ENCODE peak calls at places on chromosomes 1 and 21, in five cellular contexts. E, J, V, A and R are unnamed samples.

GRCh38 chr1:83905315-83905907 is 93.5 kb downstream of the TTLL7 start:
- DNase-seq in E (peak; percentile 18), J (no peak), V (peak; percentile 50), A (no peak), R (peak; percentile 30)

GRCh38 chr1:42439940-42440339 is 15.9 kb downstream of the ZMYND12 start:
- DNase-seq in E (no peak), J (no peak), V (peak; percentile 74), A (no peak), R (no peak)

GRCh38 chr21:41993744-41994143 is 16.4 kb downstream of the ZBTB21 start:
- DNase-seq in E (no peak), J (no peak), V (peak; percentile 86), A (no peak), R (no peak)

GRCh38 chr1:9196129-9197040 is 38.2 kb upstream of the H6PD start:
- DNase-seq in E (peak; percentile 78), J (peak; percentile 74), V (peak; percentile 87), A (peak; percentile 81), R (peak; percentile 90)

GRCh38 chr1:206945779-206946178 is 487 bp downstream of the PIGR start:
- DNase-seq in E (no peak), J (no peak), V (no peak), A (no peak), R (no peak)

GRCh38 chr1:2255420-2256369 is 27.6 kb downstream of the SKI start:
- DNase-seq in E (no peak), J (no peak), V (peak; percentile 57), A (no peak), R (peak; percentile 80)

GRCh38 chr1:13808729-13809131 is 108.7 kb downstream of the PRDM2 start:
- DNase-seq in E (no peak), J (no peak), V (peak; percentile 51), A (peak; percentile 68), R (peak; percentile 71)

GRCh38 chr1:177783052-177783451 is 186.8 kb downstream of the SEC16B start:
- DNase-seq in E (no peak), J (no peak), V (no peak), A (no peak), R (no peak)

GRCh38 chr1:226403522-226404034 is 4.3 kb downstream of the PARP1 start:
- DNase-seq in E (no peak), J (no peak), V (no peak), A (no peak), R (peak; percentile 57)
- TF ChIP-seq CTCF in E (no peak), J (no peak), V (peak; percentile 46), A (no peak), R (peak; percentile 25)

GRCh38 chr1:198492872-198493271 is 47.6 kb downstream of the ATP6V1G3 start:
- DNase-seq in E (no peak), J (no peak), V (peak; percentile 83), A (no peak), R (no peak)
- H3K4me3 ChIP-seq in E (no peak overlapping the region), J (no peak overlapping the region), V (no peak overlapping the region), A (no peak overlapping the region), R (no peak overlapping the region)

DNA sequence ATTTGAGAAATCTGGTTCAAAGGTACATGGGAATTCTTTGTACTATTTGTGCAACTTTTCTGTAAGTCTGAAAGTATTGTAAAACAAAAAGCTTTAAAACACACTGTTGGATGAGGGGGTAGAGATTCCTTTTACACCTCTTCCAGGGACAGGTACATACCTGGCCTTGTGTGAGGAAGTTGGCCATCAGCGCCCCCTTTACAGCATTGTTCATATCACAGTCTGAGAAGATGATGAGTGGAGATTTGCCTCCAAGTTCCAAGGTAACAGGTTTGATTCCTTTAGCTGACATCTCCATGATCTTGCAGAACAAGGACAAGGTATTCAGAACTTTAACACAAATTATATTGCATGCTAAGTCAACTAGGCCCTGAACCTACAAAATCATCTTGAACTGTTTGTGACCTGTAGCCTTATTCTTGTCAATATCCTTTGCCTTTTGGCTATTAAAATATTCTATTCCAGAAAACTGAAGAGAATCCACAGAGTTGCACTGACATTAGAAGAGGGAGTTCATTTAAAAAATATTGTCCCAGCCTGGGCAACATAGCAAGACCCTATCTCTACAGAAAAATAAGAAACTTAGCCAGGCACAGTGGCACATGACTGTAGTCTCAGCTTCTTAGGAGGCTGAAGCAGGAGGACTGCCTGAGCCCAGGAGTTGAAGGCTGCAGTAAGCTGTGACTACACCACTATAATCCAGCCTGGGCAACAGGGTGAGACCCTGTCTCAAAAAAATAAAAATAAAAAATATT is 18.9 kb downstream of the ALDH9A1 start:
- DNase-seq in E (no peak), J (no peak), V (no peak), A (no peak), R (no peak)
- TF ChIP-seq CTCF in E (no peak), J (no peak), V (no peak), A (no peak), R (no peak)

GRCh38 chr1:25989440-25989839 is 8.4 kb downstream of the PAFAH2 start:
- DNase-seq in E (no peak), J (no peak), V (no peak), A (no peak), R (no peak)
- H3K4me3 ChIP-seq in E (no peak overlapping the region), J (no peak overlapping the region), V (no peak overlapping the region), A (no peak overlapping the region), R (no peak overlapping the region)

DNA sequence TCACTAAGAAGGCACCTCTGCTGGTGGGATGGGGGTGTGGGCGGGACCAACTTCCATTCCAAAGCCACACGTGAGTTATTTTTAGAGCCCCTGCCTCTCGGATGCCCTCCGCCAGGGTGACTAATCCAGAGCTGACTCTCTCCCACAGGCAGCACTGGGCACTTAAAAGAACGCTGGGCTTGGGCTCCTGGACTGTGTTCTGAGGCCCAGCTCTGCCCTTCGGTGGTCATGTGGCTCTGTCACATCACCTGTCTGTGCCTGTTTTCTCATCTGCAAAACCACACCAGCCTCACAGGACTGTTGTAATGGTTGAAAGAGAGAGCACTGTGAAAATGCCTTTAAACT is 27.0 kb downstream of the LAMB3 start:
- DNase-seq in E (no peak), J (no peak), V (no peak), A (no peak), R (no peak)
- TF ChIP-seq CTCF in E (no peak), J (no peak), V (no peak), A (no peak), R (no peak)

DNA sequence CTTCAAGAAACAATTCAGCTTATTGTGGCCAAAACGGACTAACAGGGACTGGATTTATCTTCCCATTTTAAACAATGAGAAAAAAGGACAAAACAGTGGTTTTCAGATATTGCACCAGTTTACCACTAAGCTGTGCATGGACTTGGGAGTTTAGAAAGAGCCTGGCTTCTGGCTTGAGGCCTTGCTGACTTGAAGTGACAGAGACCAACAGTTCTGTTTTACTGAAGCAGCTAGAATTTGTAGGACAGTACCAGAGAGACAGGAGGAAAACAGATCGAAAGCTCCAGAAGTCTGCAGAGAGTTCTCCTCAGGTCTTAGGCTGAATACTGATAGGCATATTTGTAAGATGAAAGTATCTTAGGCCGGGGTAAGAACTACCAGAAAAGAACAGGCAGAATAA is 20.5 kb downstream of the FCRL4 start:
- DNase-seq in E (no peak), J (no peak), V (no peak), A (no peak), R (no peak)
- H3K4me3 ChIP-seq in E (no peak overlapping the region), J (no peak overlapping the region), V (no peak overlapping the region), A (no peak overlapping the region), R (no peak overlapping the region)

DNA sequence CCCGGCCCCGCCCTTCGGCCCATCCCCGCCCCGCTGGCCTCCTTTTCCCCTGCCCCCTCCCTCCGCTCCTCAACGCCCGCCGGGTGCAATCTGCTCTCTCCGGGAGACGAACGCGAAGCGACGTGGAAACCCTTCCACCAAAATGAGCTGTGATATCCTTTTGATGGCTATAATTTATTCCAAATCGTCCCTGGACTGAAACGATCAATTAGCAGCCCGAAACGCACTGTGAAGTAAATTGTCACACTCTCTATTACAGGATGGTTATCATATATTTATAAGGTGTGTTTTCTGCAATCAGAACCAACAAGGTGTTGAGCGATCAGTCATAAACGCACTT is 134.6 kb upstream of the BARHL2 start:
- DNase-seq in E (no peak), J (no peak), V (peak; percentile 53), A (no peak), R (no peak)
- TF ChIP-seq CTCF in E (no peak), J (no peak), V (no peak), A (no peak), R (no peak)